ENCODE peak calls at places on chromosomes 16 and 17, in five cellular contexts. One of them, this sample, is unnamed.

GRCh38 chr17:75652934-75653549 is 13.9 kb downstream of the RECQL5 start:
- DNase-seq in H1: peak; percentile 77
- DNase-seq in SK-N-SH: peak; percentile 85
- DNase-seq in K562: peak; percentile 71
- DNase-seq in HCT116: no peak
- DNase-seq in this sample: peak; percentile 55

GRCh38 chr16:59633996-59634579 is 900.0 kb upstream of the GOT2 start:
- DNase-seq in H1: no peak
- DNase-seq in SK-N-SH: no peak
- DNase-seq in K562: no peak
- DNase-seq in HCT116: no peak
- DNase-seq in this sample: no peak

GRCh38 chr16:48231675-48232214 is 12.4 kb upstream of the LONP2 start:
- DNase-seq in H1: peak; percentile 61
- DNase-seq in SK-N-SH: peak; percentile 45
- DNase-seq in K562: no peak
- DNase-seq in HCT116: peak; percentile 35
- DNase-seq in this sample: peak; percentile 69

GRCh38 chr16:4411684-4412083 is 4.7 kb downstream of the CORO7 start:
- DNase-seq in H1: no peak
- DNase-seq in SK-N-SH: peak; percentile 37
- DNase-seq in K562: no peak
- DNase-seq in HCT116: no peak
- DNase-seq in this sample: no peak

GRCh38 chr16:2782583-2783351 is 4.6 kb downstream of the PRSS33 start:
- DNase-seq in H1: no peak
- DNase-seq in SK-N-SH: no peak
- DNase-seq in K562: no peak
- DNase-seq in HCT116: no peak
- DNase-seq in this sample: no peak

GRCh38 chr16:56657555-56658430 is at the start of gene MT1F:
- DNase-seq in H1: peak; percentile 86
- DNase-seq in SK-N-SH: peak; percentile 86
- DNase-seq in K562: peak; percentile 85
- DNase-seq in HCT116: peak; percentile 83
- DNase-seq in this sample: peak; percentile 90

GRCh38 chr16:17331071-17331521 is 139.7 kb downstream of the XYLT1 start:
- DNase-seq in H1: no peak
- DNase-seq in SK-N-SH: no peak
- DNase-seq in K562: no peak
- DNase-seq in HCT116: no peak
- DNase-seq in this sample: no peak

GRCh38 chr16:17177968-17178880 is 292.5 kb downstream of the XYLT1 start:
- DNase-seq in H1: no peak
- DNase-seq in SK-N-SH: no peak
- DNase-seq in K562: no peak
- DNase-seq in HCT116: no peak
- DNase-seq in this sample: no peak

GRCh38 chr17:12859520-12859919 is 70.2 kb downstream of the ARHGAP44 start:
- DNase-seq in H1: no peak
- DNase-seq in SK-N-SH: no peak
- DNase-seq in K562: no peak
- DNase-seq in HCT116: no peak
- DNase-seq in this sample: no peak

GRCh38 chr17:77281904-77282367 is 141.2 kb downstream of the SEC14L1 start:
- DNase-seq in H1: peak; percentile 64
- DNase-seq in SK-N-SH: no peak
- DNase-seq in K562: no peak
- DNase-seq in HCT116: no peak
- DNase-seq in this sample: peak; percentile 73

GRCh38 chr17:77280304-77280910 is 139.6 kb downstream of the SEC14L1 start:
- DNase-seq in H1: peak; percentile 66
- DNase-seq in SK-N-SH: peak; percentile 33
- DNase-seq in K562: no peak
- DNase-seq in HCT116: peak; percentile 68
- DNase-seq in this sample: peak; percentile 45

GRCh38 chr17:77279448-77280303 is 138.9 kb downstream of the SEC14L1 start:
- DNase-seq in H1: no peak
- DNase-seq in SK-N-SH: peak; percentile 44
- DNase-seq in K562: peak; percentile 84
- DNase-seq in HCT116: peak; percentile 73
- DNase-seq in this sample: no peak

GRCh38 chr17:77282524-77283515 is 142.1 kb downstream of the SEC14L1 start:
- DNase-seq in H1: no peak
- DNase-seq in SK-N-SH: peak; percentile 71
- DNase-seq in K562: no peak
- DNase-seq in HCT116: no peak
- DNase-seq in this sample: peak; percentile 86

GRCh38 chr17:77281024-77281903 is 140.5 kb downstream of the SEC14L1 start:
- DNase-seq in H1: peak; percentile 87
- DNase-seq in SK-N-SH: peak; percentile 98
- DNase-seq in K562: peak; percentile 95
- DNase-seq in HCT116: no peak
- DNase-seq in this sample: peak; percentile 97
- TF ChIP-seq JUND in H1: no peak
- TF ChIP-seq JUND in SK-N-SH: no peak
- TF ChIP-seq JUND in K562: no peak
- TF ChIP-seq JUND in HCT116: no peak
- TF ChIP-seq JUND in this sample: no peak

GRCh38 chr16:75309899-75310430 is 58.5 kb upstream of the BCAR1 start:
- DNase-seq in H1: no peak
- DNase-seq in SK-N-SH: no peak
- DNase-seq in K562: no peak
- DNase-seq in HCT116: no peak
- DNase-seq in this sample: no peak
- TF ChIP-seq JUND in H1: no peak
- TF ChIP-seq JUND in SK-N-SH: no peak
- TF ChIP-seq JUND in K562: no peak
- TF ChIP-seq JUND in HCT116: no peak
- TF ChIP-seq JUND in this sample: no peak

GRCh38 chr16:82630219-82630618 is 3.5 kb downstream of the CDH13 start:
- DNase-seq in H1: no peak
- DNase-seq in SK-N-SH: no peak
- DNase-seq in K562: no peak
- DNase-seq in HCT116: no peak
- DNase-seq in this sample: no peak

GRCh38 chr16:82630688-82631087 is 3.9 kb downstream of the CDH13 start:
- DNase-seq in H1: no peak
- DNase-seq in SK-N-SH: no peak
- DNase-seq in K562: no peak
- DNase-seq in HCT116: no peak
- DNase-seq in this sample: peak; percentile 36

GRCh38 chr16:82629441-82630027 is 2.8 kb downstream of the CDH13 start:
- DNase-seq in H1: no peak
- DNase-seq in SK-N-SH: no peak
- DNase-seq in K562: no peak
- DNase-seq in HCT116: no peak
- DNase-seq in this sample: no peak

GRCh38 chr16:82633964-82634600 is 7.3 kb downstream of the CDH13 start:
- DNase-seq in H1: no peak
- DNase-seq in SK-N-SH: no peak
- DNase-seq in K562: no peak
- DNase-seq in HCT116: no peak
- DNase-seq in this sample: no peak

DNA sequence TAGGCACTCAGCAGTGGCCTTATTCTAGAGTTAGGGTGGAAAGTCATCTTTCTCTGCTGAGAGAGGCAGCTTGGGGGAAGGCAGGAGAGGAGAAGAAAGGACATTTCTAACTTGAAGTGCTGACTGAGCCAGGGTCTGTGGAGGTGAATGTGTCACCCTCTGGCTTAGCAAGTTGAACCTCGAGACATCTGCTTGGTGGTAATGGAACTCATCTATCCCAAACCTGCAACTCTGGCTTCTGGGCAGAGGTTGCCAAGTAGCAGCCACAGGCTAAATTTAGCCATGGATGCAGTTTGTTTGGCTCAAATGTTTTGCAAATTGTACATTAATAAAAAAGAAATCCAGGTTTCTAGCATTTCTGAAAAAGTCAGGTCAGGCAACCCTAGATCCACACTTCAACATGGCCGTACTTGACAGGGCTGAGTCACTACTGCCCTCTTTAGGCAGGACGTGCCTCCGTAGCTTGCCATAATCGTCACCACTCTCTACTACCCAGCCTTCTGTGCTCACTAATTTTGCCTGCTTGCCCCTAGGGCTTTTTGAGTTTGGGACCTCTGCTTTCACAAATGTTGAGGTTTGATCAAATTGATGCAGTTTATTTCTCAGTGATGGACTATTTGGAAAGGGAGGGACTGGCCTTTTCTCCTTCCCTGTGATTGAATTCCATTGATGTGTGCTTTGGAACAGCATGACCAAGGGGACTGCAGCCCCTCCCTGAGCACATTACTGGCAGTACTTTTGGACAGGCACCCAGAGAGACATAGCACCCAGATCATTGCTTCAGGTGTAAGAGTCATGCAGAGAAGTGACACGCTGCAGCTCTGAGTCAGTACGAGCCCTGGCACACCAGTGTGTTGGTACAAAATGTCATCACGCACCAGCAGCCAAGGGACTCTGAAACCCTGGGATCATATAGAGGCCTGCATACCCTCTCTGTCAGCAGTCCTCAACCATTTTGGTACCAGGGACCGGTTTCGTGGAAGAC is 5.2 kb downstream of the CDH13 start:
- DNase-seq in H1: no peak
- DNase-seq in SK-N-SH: peak; percentile 38
- DNase-seq in K562: peak; percentile 24
- DNase-seq in HCT116: no peak
- DNase-seq in this sample: no peak
- TF ChIP-seq JUND in H1: no peak
- TF ChIP-seq JUND in SK-N-SH: no peak
- TF ChIP-seq JUND in K562: no peak
- TF ChIP-seq JUND in HCT116: no peak
- TF ChIP-seq JUND in this sample: no peak

GRCh38 chr17:48001187-48001586 is 30.3 kb downstream of the CDK5RAP3 start:
- DNase-seq in H1: no peak
- DNase-seq in SK-N-SH: no peak
- DNase-seq in K562: no peak
- DNase-seq in HCT116: no peak
- DNase-seq in this sample: no peak
- TF ChIP-seq JUND in H1: no peak
- TF ChIP-seq JUND in SK-N-SH: no peak
- TF ChIP-seq JUND in K562: no peak
- TF ChIP-seq JUND in HCT116: no peak
- TF ChIP-seq JUND in this sample: no peak

GRCh38 chr17:82328141-82328993 is 5.2 kb downstream of the SECTM1 start:
- DNase-seq in H1: no peak
- DNase-seq in SK-N-SH: no peak
- DNase-seq in K562: no peak
- DNase-seq in HCT116: no peak
- DNase-seq in this sample: no peak

GRCh38 chr17:82327757-82328140 is 5.8 kb downstream of the SECTM1 start:
- DNase-seq in H1: no peak
- DNase-seq in SK-N-SH: no peak
- DNase-seq in K562: no peak
- DNase-seq in HCT116: no peak
- DNase-seq in this sample: no peak

GRCh38 chr17:82329683-82330321 is 3.8 kb downstream of the SECTM1 start:
- DNase-seq in H1: no peak
- DNase-seq in SK-N-SH: no peak
- DNase-seq in K562: no peak
- DNase-seq in HCT116: no peak
- DNase-seq in this sample: no peak

GRCh38 chr17:82330322-82331239 is 3.0 kb downstream of the SECTM1 start:
- DNase-seq in H1: no peak
- DNase-seq in SK-N-SH: peak; percentile 99
- DNase-seq in K562: peak; percentile 68
- DNase-seq in HCT116: no peak
- DNase-seq in this sample: no peak

DNA sequence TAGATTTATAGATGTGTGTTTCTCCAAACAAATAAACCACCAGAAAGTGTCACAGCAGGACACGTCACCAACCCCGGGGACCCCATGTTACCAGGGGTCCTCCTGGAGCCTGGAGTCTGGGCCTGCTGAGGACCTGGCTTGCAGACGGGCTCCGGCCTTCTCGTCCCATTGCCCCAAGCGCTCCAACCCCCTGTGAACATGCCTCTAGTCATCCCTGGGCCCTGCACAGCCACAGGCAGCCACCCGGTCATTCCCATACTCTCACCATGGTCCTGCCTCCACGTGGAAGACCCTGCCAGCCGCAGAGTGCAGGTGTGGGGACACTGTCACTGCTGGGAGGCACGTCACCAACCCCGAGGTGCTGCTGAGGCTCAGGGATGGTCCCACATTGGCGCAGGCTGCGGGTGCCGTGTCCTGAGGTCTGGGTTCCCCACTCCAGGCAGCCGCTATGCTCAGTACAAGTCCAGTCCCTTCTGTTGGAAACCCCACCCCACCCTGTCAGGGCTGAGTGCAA is 4.5 kb downstream of the SECTM1 start:
- DNase-seq in H1: no peak
- DNase-seq in SK-N-SH: no peak
- DNase-seq in K562: no peak
- DNase-seq in HCT116: no peak
- DNase-seq in this sample: no peak
- TF ChIP-seq JUND in H1: no peak
- TF ChIP-seq JUND in SK-N-SH: no peak
- TF ChIP-seq JUND in K562: no peak
- TF ChIP-seq JUND in HCT116: no peak
- TF ChIP-seq JUND in this sample: no peak

DNA sequence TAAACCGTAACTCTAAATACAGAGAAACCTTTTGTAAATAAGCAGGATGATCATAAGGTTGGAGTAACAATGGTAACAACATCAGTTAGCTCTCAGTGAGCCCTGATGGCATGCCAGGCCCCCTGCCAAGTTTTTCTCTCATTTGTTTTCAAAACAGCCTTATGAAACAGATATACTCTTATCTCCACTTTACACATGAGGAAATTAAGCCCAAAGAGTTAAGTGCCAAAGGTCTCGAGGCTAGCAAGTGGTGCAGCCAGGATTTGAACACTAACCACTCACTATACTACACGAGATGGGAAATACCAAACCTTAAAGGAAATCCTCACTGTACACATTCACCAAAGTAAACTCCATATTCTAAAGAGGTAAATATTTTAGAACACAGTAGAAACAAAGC is 15.0 kb downstream of the USP31 start:
- DNase-seq in H1: no peak
- DNase-seq in SK-N-SH: peak; percentile 52
- DNase-seq in K562: no peak
- DNase-seq in HCT116: no peak
- DNase-seq in this sample: no peak
- TF ChIP-seq JUND in H1: no peak
- TF ChIP-seq JUND in SK-N-SH: no peak
- TF ChIP-seq JUND in K562: no peak
- TF ChIP-seq JUND in HCT116: no peak
- TF ChIP-seq JUND in this sample: no peak

DNA sequence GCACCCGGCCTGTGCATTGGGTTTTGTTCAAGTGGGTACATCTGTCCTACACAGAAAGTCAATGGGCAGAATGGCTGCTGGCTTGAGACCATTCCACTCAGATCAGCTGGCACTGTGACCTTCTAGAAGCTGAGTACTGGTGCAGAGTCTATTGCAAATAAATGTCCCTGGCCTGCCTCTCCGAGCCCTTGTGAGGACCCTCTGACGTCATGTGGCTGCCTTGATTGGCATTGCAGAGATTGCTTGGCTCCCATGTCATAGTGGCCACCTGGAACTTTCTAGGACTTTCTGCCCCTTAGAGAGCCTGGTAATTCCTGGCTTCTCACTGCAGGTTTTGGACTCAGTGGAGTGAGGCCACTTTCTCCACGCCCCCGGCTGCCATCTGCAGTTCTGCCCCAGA is 211.3 kb downstream of the ENGASE start:
- DNase-seq in H1: no peak
- DNase-seq in SK-N-SH: no peak
- DNase-seq in K562: no peak
- DNase-seq in HCT116: no peak
- DNase-seq in this sample: no peak
- TF ChIP-seq JUND in H1: no peak
- TF ChIP-seq JUND in SK-N-SH: no peak
- TF ChIP-seq JUND in K562: no peak
- TF ChIP-seq JUND in HCT116: no peak
- TF ChIP-seq JUND in this sample: no peak

GRCh38 chr17:49576906-49577650 is 1.4 kb downstream of the NXPH3 start:
- DNase-seq in H1: no peak
- DNase-seq in SK-N-SH: no peak
- DNase-seq in K562: no peak
- DNase-seq in HCT116: no peak
- DNase-seq in this sample: no peak
- TF ChIP-seq JUND in H1: no peak
- TF ChIP-seq JUND in SK-N-SH: no peak
- TF ChIP-seq JUND in K562: no peak
- TF ChIP-seq JUND in HCT116: no peak
- TF ChIP-seq JUND in this sample: no peak

This sample was measured in T47D.